ENCODE peak calls at places on chromosomes 13 and 19, in ten cellular contexts. B is cardiac muscle cell; Q is glutamatergic neuron; W is HS-27A; I is H7; X is AG10803; V is stimulated activated CD4-positive, alpha-beta T cell treated with anti-CD3 and anti-CD28 coated beads, TNF-alpha, amount 100 ng/mL, for 48 hours; D is RWPE1; L is activated CD4-positive, alpha-beta T cell treated with anti-CD3 and anti-CD28 coated beads for 48 hours; O is activated naive CD4-positive, alpha-beta T cell treated with anti-CD3 and anti-CD28 coated beads for 36 hours. C is an unnamed sample.

GRCh38 chr19:56217039-56217949 is 15.2 kb downstream of the ZSCAN5C start:
- DNase-seq in W (no peak), I (peak), Q (peak), O (peak), B (no peak), D (peak), X (peak), L (no peak), V (no peak), C (peak)

GRCh38 chr13:114173261-114173660 is 5.8 kb upstream of the CFAP97D2 start:
- DNase-seq in O (no peak), I (no peak), B (no peak), D (no peak), Q (no peak), W (no peak), V (no peak), L (no peak), X (no peak), C (no peak)

GRCh38 chr19:4379383-4380253 is 20.7 kb downstream of the SH3GL1 start:
- DNase-seq in B (no peak), W (no peak), Q (no peak), O (peak), D (peak), X (peak), V (no peak), L (peak), I (no peak), C (no peak)

GRCh38 chr13:100315522-100315921 is 226.6 kb downstream of the PCCA start:
- DNase-seq in V (no peak), X (no peak), W (no peak), O (no peak), Q (no peak), B (peak), I (no peak), L (no peak), D (no peak), C (no peak)

GRCh38 chr19:19651076-19651475 is 7.6 kb upstream of the GMIP start:
- DNase-seq in X (no peak), I (peak), L (no peak), O (no peak), W (no peak), Q (no peak), D (no peak), V (no peak), B (no peak), C (peak)

GRCh38 chr19:33437351-33438015 is 64.0 kb downstream of the CEBPG start:
- DNase-seq in L (no peak), O (no peak), Q (peak), I (peak), X (no peak), V (no peak), D (no peak), B (no peak), W (no peak), C (no peak)

GRCh38 chr19:4877753-4878490 is 10.5 kb upstream of the PLIN3 start:
- DNase-seq in I (peak), Q (peak), O (no peak), L (no peak), X (no peak), V (no peak), D (no peak), B (no peak), W (no peak), C (peak)

GRCh38 chr13:110664673-110665072 is 41.2 kb downstream of the CARS2 start:
- DNase-seq in X (no peak), I (no peak), W (no peak), L (no peak), D (no peak), B (no peak), V (no peak), O (no peak), Q (peak), C (no peak)

GRCh38 chr13:45143346-45143751 is 23.0 kb downstream of the GTF2F2 start:
- DNase-seq in X (no peak), O (no peak), D (no peak), B (no peak), W (no peak), V (no peak), Q (no peak), I (no peak), L (no peak), C (no peak)

GRCh38 chr13:66617786-66618185 is 612.4 kb downstream of the PCDH9 start:
- DNase-seq in O (no peak), L (no peak), I (no peak), D (no peak), X (no peak), V (no peak), Q (peak), B (no peak), W (no peak), C (no peak)

C was measured in left ventricle myocardium superior.